ENCODE peak calls at places on chromosomes 4 and X, in four cellular contexts. K is K562, O is GM12878, F is endothelial cell of umbilical vein. Q is an unnamed sample.
A peak's percentile ranks its signal among the peaks of the same experiment; 100 is the strongest.

GRCh38 chr4:154779362-154779947 is 1.6 kb upstream of the RBM46 start:
- DNase-seq in K (no peak), O (no peak), F (peak; percentile 18), Q (peak; percentile 39)

GRCh38 chrX:123920065-123920785 is 41.3 kb upstream of the STAG2 start:
- DNase-seq in K (no peak), O (no peak), F (peak; percentile 67), Q (peak; percentile 84)

GRCh38 chr4:147927377-147928137 is 195.7 kb downstream of the ARHGAP10 start:
- DNase-seq in K (no peak), O (no peak), F (peak; percentile 97), Q (peak; percentile 39)

GRCh38 chr4:128394778-128395177 is 107.2 kb upstream of the PGRMC2 start:
- DNase-seq in K (no peak), O (no peak), F (no peak), Q (peak; percentile 36)

GRCh38 chrX:20244936-20245335 is 21.8 kb downstream of the RPS6KA3 start:
- DNase-seq in K (no peak), O (no peak), F (no peak), Q (peak; percentile 20)

GRCh38 chr4:3482707-3483106 is 19.6 kb downstream of the DOK7 start:
- DNase-seq in K (no peak), O (no peak), F (no peak), Q (no peak)

GRCh38 chrX:110758781-110759180 is 36.8 kb downstream of the CHRDL1 start:
- DNase-seq in K (no peak), O (no peak), F (no peak), Q (no peak)

GRCh38 chr4:6352031-6352763 is 82.5 kb downstream of the WFS1 start:
- DNase-seq in K (no peak), O (no peak), F (no peak), Q (no peak)

GRCh38 chr4:10031663-10032590 is 10.6 kb upstream of the SLC2A9 start:
- DNase-seq in K (no peak), O (no peak), F (no peak), Q (no peak)

GRCh38 chr4:174591243-174592021 is 69.1 kb upstream of the HPGD start:
- DNase-seq in K (no peak), O (no peak), F (no peak), Q (no peak)

GRCh38 chr4:141702472-141703182 is 66.2 kb downstream of the IL15 start:
- DNase-seq in K (no peak), O (no peak), F (peak; percentile 20), Q (peak; percentile 49)

GRCh38 chrX:130756233-130756632 is 146.8 kb downstream of the ENOX2 start:
- DNase-seq in K (no peak), O (no peak), F (no peak), Q (no peak)

GRCh38 chr4:85677286-85677685 is 202.3 kb downstream of the ARHGAP24 start:
- DNase-seq in K (no peak), O (no peak), F (no peak), Q (no peak)

GRCh38 chr4:54400802-54401201 is 171.7 kb downstream of the PDGFRA start:
- DNase-seq in K (no peak), O (no peak), F (peak; percentile 85), Q (peak; percentile 80)

GRCh38 chr4:54390670-54391069 is 161.6 kb downstream of the PDGFRA start:
- DNase-seq in K (no peak), O (no peak), F (no peak), Q (no peak)

GRCh38 chr4:54400188-54400587 is 171.1 kb downstream of the PDGFRA start:
- DNase-seq in K (no peak), O (no peak), F (no peak), Q (no peak)

GRCh38 chr4:54392459-54392858 is 163.4 kb downstream of the PDGFRA start:
- DNase-seq in K (no peak), O (no peak), F (no peak), Q (no peak)

GRCh38 chr4:54395013-54395527 is 166.0 kb downstream of the PDGFRA start:
- DNase-seq in K (no peak), O (no peak), F (no peak), Q (no peak)
- TF ChIP-seq FOS in K (no peak), O (no peak), F (no peak), Q (no peak)

DNA sequence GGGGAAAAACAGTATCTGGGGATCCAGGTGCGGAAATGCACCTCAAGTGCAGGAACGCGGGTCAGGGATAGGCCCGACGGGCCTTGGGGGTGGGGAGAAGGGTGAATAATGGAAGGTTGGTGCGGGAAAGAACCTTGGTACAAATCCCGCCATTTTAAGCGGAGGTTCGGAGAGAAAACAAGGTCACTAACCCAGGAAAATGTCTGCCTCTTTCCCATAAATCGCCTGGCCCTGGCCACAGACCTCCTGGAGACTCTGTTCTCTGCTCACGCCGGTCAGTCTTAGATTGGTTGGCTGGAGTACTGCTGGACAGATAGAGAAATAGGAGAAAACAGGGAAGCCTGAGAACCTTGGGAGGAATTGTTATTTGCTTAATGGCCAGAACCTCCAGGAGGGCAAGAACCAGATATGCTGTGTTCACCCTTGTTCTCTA is 897 bp upstream of the FBXL5 start:
- DNase-seq in K (no peak), O (no peak), F (peak; percentile 36), Q (no peak)
- TF ChIP-seq FOS in K (no peak), O (no peak), F (no peak), Q (no peak)

GRCh38 chr4:73865697-73866096 is 3.5 kb upstream of the CXCL1 start:
- DNase-seq in K (no peak), O (no peak), F (no peak), Q (no peak)

GRCh38 chr4:73868206-73869129 is 725 bp upstream of the CXCL1 start:
- DNase-seq in K (no peak), O (no peak), F (peak; percentile 41), Q (no peak)

GRCh38 chr4:73869130-73870055 is at the start of gene CXCL1:
- DNase-seq in K (peak; percentile 37), O (no peak), F (peak; percentile 52), Q (no peak)

GRCh38 chr4:73866236-73866635 is 3.0 kb upstream of the CXCL1 start:
- DNase-seq in K (no peak), O (no peak), F (no peak), Q (no peak)

GRCh38 chr4:73867783-73868182 is 1.4 kb upstream of the CXCL1 start:
- DNase-seq in K (no peak), O (no peak), F (no peak), Q (no peak)
- TF ChIP-seq FOS in K (no peak), O (no peak), F (no peak), Q (no peak)

GRCh38 chr4:149552601-149553000 is 263.0 kb downstream of the IQCM start:
- DNase-seq in K (no peak), O (no peak), F (no peak), Q (no peak)

GRCh38 chr4:149555146-149555545 is 260.5 kb downstream of the IQCM start:
- DNase-seq in K (no peak), O (no peak), F (no peak), Q (no peak)

GRCh38 chr4:149549911-149550310 is 265.7 kb downstream of the IQCM start:
- DNase-seq in K (no peak), O (no peak), F (no peak), Q (no peak)

GRCh38 chr4:149553959-149554520 is 261.6 kb downstream of the IQCM start:
- DNase-seq in K (no peak), O (no peak), F (no peak), Q (no peak)
- TF ChIP-seq FOS in K (no peak), O (no peak), F (no peak), Q (no peak)

GRCh38 chrX:119783026-119783425 is 8.4 kb downstream of the RPL39 start:
- DNase-seq in K (no peak), O (no peak), F (no peak), Q (no peak)

DNA sequence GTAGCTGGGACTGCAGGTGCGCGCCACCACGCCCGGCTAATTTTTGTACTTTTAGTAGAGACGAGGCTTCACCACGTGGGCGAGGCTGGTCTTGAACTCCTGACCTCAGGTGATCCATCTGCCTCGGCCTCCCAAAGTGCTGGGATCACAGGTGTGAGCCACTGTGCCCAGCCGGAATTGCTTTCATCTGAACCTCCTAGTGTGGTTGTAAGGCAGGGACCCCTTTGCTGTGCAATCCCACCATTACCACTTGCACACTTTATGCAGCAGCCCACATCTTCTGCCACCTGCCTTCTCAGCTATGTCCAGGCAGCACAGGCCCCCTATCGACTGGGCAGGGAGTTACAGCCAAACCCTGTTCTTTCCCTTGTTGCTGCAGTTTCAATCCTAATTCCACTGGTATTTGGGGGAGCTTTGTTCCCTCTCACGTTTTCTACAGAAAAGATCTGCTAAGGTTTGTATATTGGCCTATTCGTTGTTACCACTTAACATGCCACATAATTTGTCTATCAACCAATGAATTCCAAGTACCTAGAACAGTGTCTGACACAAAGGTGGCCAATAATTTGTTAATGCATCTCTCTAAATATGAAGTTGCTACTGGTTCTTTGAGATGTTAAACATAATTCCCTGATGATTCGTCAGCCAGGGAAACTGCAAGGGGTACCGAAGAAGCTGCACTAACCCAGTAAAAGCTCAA is 6.5 kb downstream of the RPL39 start:
- DNase-seq in K (peak; percentile 46), O (no peak), F (peak; percentile 23), Q (peak; percentile 23)
- TF ChIP-seq FOS in K (no peak), O (no peak), F (no peak), Q (no peak)

GRCh38 chrX:15854712-15855561 is at the start of gene AP1S2:
- DNase-seq in K (peak; percentile 85), O (peak; percentile 90), F (peak; percentile 95), Q (peak; percentile 92)

GRCh38 chrX:15854080-15854655 is 445 bp downstream of the AP1S2 start:
- DNase-seq in K (peak; percentile 60), O (no peak), F (no peak), Q (no peak)

GRCh38 chrX:15856580-15856979 is 2.0 kb upstream of the AP1S2 start:
- DNase-seq in K (no peak), O (no peak), F (no peak), Q (no peak)

GRCh38 chrX:15853586-15854079 is 980 bp downstream of the AP1S2 start:
- DNase-seq in K (no peak), O (no peak), F (peak; percentile 25), Q (no peak)

GRCh38 chrX:15855562-15856256 is 1.1 kb upstream of the AP1S2 start:
- DNase-seq in K (peak; percentile 9), O (no peak), F (peak; percentile 14), Q (no peak)
- TF ChIP-seq FOS in K (no peak), O (no peak), F (no peak), Q (no peak)

GRCh38 chr4:76892601-76893000 is 5.3 kb downstream of the SOWAHB start:
- DNase-seq in K (no peak), O (no peak), F (no peak), Q (peak; percentile 15)
- TF ChIP-seq FOS in K (no peak), O (no peak), F (no peak), Q (no peak)

GRCh38 chr4:89254847-89255246 is 52.8 kb downstream of the GPRIN3 start:
- DNase-seq in K (peak; percentile 69), O (no peak), F (peak; percentile 29), Q (peak; percentile 7)
- TF ChIP-seq FOS in K (no peak), O (no peak), F (no peak), Q (no peak)

GRCh38 chr4:145804134-145804533 is 124.2 kb downstream of the C4orf51 start:
- DNase-seq in K (no peak), O (no peak), F (peak; percentile 72), Q (peak; percentile 95)
- TF ChIP-seq FOS in K (no peak), O (no peak), F (no peak), Q (no peak)